ENCODE peak calls at places on chromosomes 2 and 18, in four cellular contexts. R is pancreas, F is heart right ventricle, E is GM23248. P is an unnamed sample.

GRCh38 chr2:122908134-122908533 is 1117.0 kb upstream of the CNTNAP5 start:
- DNase-seq in E (no peak), R (no peak), F (no peak), P (no peak)

GRCh38 chr2:215653344-215654015 is 217.6 kb upstream of the FN1 start:
- DNase-seq in E (peak; percentile 83), R (no peak), F (no peak), P (no peak)

GRCh38 chr18:45837283-45838070 is 12.0 kb downstream of the SIGLEC15 start:
- DNase-seq in E (peak; percentile 83), F (peak; percentile 33), R (peak; percentile 44), P (no peak)

GRCh38 chr2:236785611-236786057 is 216.0 kb downstream of the ACKR3 start:
- DNase-seq in E (peak; percentile 51), F (no peak), R (no peak), P (no peak)

GRCh38 chr2:240871071-240871958 is 2.7 kb downstream of the AGXT start:
- DNase-seq in F (no peak), R (no peak), E (no peak), P (no peak)

GRCh38 chr2:239468491-239469017 is 67.7 kb upstream of the HDAC4 start:
- DNase-seq in R (no peak), E (no peak), F (no peak), P (peak; percentile 37)

GRCh38 chr2:138948070-138948539 is 167.9 kb upstream of the NXPH2 start:
- DNase-seq in E (peak; percentile 93), F (peak; percentile 26), R (no peak), P (peak; percentile 89)

GRCh38 chr2:241507430-241508239 is 749 bp downstream of the STK25 start:
- DNase-seq in F (peak; percentile 32), E (peak; percentile 79), R (peak; percentile 70), P (peak; percentile 78)

GRCh38 chr18:12347895-12348294 is 29.1 kb downstream of the AFG3L2 start:
- DNase-seq in R (no peak), E (no peak), F (no peak), P (no peak)

GRCh38 chr2:175154670-175155082 is 13.3 kb downstream of the ATF2 start:
- DNase-seq in R (no peak), F (no peak), E (peak; percentile 78), P (peak; percentile 82)
- H3K4me3 ChIP-seq in R (no peak overlapping the region), F (no peak overlapping the region), E (no peak overlapping the region), P (no peak overlapping the region)

DNA sequence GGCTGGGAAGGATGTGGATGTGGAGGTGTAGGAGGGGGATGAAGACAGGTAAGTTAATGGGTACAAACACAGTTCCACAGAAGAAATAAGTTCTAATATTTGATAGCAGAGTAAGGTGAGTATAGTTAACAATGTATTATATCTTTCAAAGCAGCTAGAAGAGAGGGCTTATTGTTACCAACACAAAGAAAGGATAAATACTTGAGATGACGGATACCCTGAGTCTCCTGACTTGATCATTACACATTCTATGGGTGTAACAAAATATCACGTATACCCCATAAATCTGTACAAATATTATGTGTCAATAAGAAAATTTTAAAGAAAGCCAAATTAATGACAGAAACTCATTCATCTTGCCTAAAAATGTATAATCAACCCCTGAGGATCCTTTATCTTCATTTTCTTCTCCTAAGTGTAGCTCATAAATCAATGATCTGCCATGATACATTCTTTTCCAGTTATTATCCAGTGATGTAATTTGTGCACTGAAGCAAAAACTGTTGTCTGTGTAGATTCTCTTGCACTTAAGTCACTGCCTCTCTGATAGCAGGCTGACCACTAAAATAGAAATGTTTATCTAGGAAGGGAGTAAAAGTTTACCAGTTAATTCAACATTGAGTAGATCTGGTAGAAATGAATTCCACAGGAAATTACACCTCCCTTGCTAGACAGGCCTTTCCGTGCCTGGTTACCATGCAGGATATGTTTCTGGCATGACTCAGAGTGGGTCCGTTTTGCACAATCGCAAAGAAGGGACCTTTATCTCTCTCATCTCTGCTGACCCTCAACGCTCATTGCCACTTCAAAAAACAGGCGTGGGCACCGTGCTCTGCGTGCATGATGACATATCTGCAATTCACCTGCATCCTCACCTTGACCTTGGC is 249.7 kb upstream of the NCKAP5 start:
- DNase-seq in F (no peak), R (peak; percentile 21), E (peak; percentile 94), P (peak; percentile 88)
- H3K4me1 ChIP-seq in F (peaks cover 11% of the 10 kb centered on the region), R (no peaks in the 10 kb centered on the region), E (peaks cover 50% of the 10 kb centered on the region), P (peaks cover 62% of the 10 kb centered on the region)

GRCh38 chr2:115946891-115947290 is 1504.5 kb downstream of the DPP10 start:
- DNase-seq in F (no peak), E (no peak), R (no peak), P (no peak)
- H3K4me3 ChIP-seq in F (no peak overlapping the region), E (no peak overlapping the region), R (no peak overlapping the region), P (no peak overlapping the region)

GRCh38 chr2:223117533-223117932 is 65.5 kb downstream of the KCNE4 start:
- DNase-seq in F (no peak), R (no peak), E (no peak), P (no peak)
- H3K4me1 ChIP-seq in F (peaks cover 4% of the 10 kb centered on the region), R (no peaks in the 10 kb centered on the region), E (no peaks in the 10 kb centered on the region), P (peaks cover 5% of the 10 kb centered on the region)

DNA sequence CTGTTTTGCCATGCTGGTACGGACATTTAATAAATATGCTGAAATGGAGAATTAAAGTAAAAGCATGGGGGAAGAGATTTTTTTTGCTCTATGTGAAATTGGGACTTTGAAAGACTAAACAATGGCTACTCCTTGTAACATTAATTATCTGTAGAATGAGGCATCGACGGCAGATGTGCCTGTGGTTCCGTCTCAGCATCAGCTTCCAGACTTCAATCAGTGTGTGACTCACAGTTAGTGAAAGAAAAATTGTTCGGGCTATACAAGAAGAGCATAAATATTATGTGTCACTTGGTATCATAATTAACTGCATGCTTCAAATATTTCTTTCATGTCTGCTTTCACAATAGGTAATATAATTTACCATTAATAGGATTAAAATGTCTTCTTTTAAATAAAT is 117.0 kb upstream of the SMIM21 start:
- DNase-seq in E (peak; percentile 85), F (no peak), R (no peak), P (peak; percentile 61)
- H3K4me3 ChIP-seq in E (peak overlapping the region; percentile 28), F (no peak overlapping the region), R (no peak overlapping the region), P (no peak overlapping the region)

GRCh38 chr2:203804766-203805484 is 62.6 kb upstream of the CTLA4 start:
- DNase-seq in E (peak; percentile 78), F (no peak), R (no peak), P (no peak)
- H3K4me1 ChIP-seq in E (peaks cover 82% of the 10 kb centered on the region), F (no peaks in the 10 kb centered on the region), R (no peaks in the 10 kb centered on the region), P (peaks cover 30% of the 10 kb centered on the region)